ENCODE peak calls at places on chromosomes 7 and 10, in six cellular contexts. X is cardiac septum, Y is MV-4-11, U is AG09319, H is RWPE1, D is NCI-H1092 treated with DMSO at 0.1 percent for 48 hours. J is an unnamed sample.

GRCh38 chr10:66747451-66747850 is 178.4 kb upstream of the LRRTM3 start:
- DNase-seq in D (no peak), Y (no peak), U (no peak), X (no peak), H (peak), J (no peak)

GRCh38 chr7:157273208-157274202 is 63.3 kb upstream of the DNAJB6 start:
- DNase-seq in H (peak), U (peak), D (peak), X (peak), Y (peak), J (peak)

GRCh38 chr7:22640269-22640668 is 86.7 kb upstream of the IL6 start:
- DNase-seq in X (no peak), D (no peak), U (no peak), Y (no peak), H (no peak), J (no peak)

GRCh38 chr10:30027057-30028005 is 32.1 kb downstream of the JCAD start:
- DNase-seq in Y (peak), X (peak), H (no peak), D (no peak), U (no peak), J (peak)

GRCh38 chr10:63166742-63167258 is 33.7 kb downstream of the NRBF2 start:
- DNase-seq in U (peak), D (peak), H (peak), Y (peak), X (no peak), J (peak)

GRCh38 chr10:84341983-84342382 is 13.6 kb downstream of the CCSER2 start:
- DNase-seq in H (no peak), Y (no peak), D (no peak), X (no peak), U (no peak), J (no peak)

GRCh38 chr10:110857265-110858158 is 14.2 kb upstream of the PDCD4 start:
- DNase-seq in X (no peak), Y (peak), H (no peak), D (peak), U (no peak), J (peak)

GRCh38 chr10:86229378-86229777 is 137.2 kb downstream of the GRID1 start:
- DNase-seq in X (no peak), Y (no peak), D (no peak), H (peak), U (no peak), J (no peak)

GRCh38 chr7:116499168-116500070 is at the start of gene CAV2:
- DNase-seq in H (peak), X (peak), U (no peak), D (no peak), Y (no peak), J (peak)

GRCh38 chr7:103065666-103066065 is 8.9 kb downstream of the FBXL13 start:
- DNase-seq in Y (peak), U (no peak), H (no peak), X (peak), D (peak), J (peak)

GRCh38 chr7:84251183-84251845 is 56.7 kb upstream of the SEMA3A start:
- DNase-seq in X (no peak), H (no peak), Y (peak), D (no peak), U (peak), J (no peak)

GRCh38 chr10:72126184-72126871 is 38.0 kb upstream of the SPOCK2 start:
- DNase-seq in D (no peak), H (peak), X (no peak), U (no peak), Y (peak), J (no peak)

GRCh38 chr10:126387041-126387908 is 1.0 kb downstream of the ADAM12 start:
- DNase-seq in D (peak), X (no peak), H (peak), U (no peak), Y (no peak), J (peak)

GRCh38 chr7:22732556-22733126 is 5.6 kb downstream of the IL6 start:
- DNase-seq in H (peak), Y (no peak), X (no peak), U (no peak), D (peak), J (no peak)

GRCh38 chr10:133275683-133276092 is 980 bp downstream of the ADAM8 start:
- DNase-seq in H (no peak), U (no peak), Y (peak), X (no peak), D (no peak), J (no peak)

GRCh38 chr7:146478975-146479492 is 362.4 kb downstream of the CNTNAP2 start:
- DNase-seq in H (no peak), U (no peak), Y (no peak), D (no peak), X (no peak), J (no peak)

GRCh38 chr7:130882396-130882795 is 148.4 kb upstream of the KLF14 start:
- DNase-seq in U (no peak), Y (no peak), H (no peak), D (no peak), X (no peak), J (no peak)

GRCh38 chr7:49769285-49769857 is 4.1 kb upstream of the VWC2 start:
- DNase-seq in D (no peak), H (no peak), U (no peak), X (no peak), Y (no peak), J (no peak)

GRCh38 chr7:45036317-45036716 is 36.3 kb downstream of the CCM2 start:
- DNase-seq in Y (no peak), D (no peak), H (no peak), X (no peak), U (no peak), J (no peak)

GRCh38 chr10:52486840-52487611 is 172.9 kb downstream of the DKK1 start:
- DNase-seq in Y (no peak), H (peak), X (no peak), D (no peak), U (peak), J (no peak)